ENCODE peak calls at places on chromosome 11, in nine cellular contexts. One of them, this sample, is unnamed.

GRCh38 chr11:86606849-86607481 is 65.5 kb downstream of the ME3 start:
- DNase-seq in NCI-H748 treated with DMSO at 0.1 percent for 48 hours: no peak
- DNase-seq in NCI-H345: no peak
- DNase-seq in NCI-H1105 treated with DMSO at 0.1 percent for 48 hours: no peak
- DNase-seq in stimulated activated CD4-positive, alpha-beta T cell treated with anti-CD3 and anti-CD28 coated beads, Interleukin-4, amount 100 ng/mL, for 24 hours: no peak
- DNase-seq in SK-N-SH: no peak
- DNase-seq in anterior cingulate cortex: no peak
- DNase-seq in NCI-H2227 treated with DMSO at 0.1 percent for 48 hours: no peak
- DNase-seq in brain microvascular endothelial cell: peak; percentile 45
- DNase-seq in this sample: peak; percentile 97

GRCh38 chr11:86234831-86235461 is 9.6 kb upstream of the EED start:
- DNase-seq in SK-N-SH: no peak
- DNase-seq in NCI-H1105 treated with DMSO at 0.1 percent for 48 hours: no peak
- DNase-seq in anterior cingulate cortex: no peak
- DNase-seq in NCI-H345: no peak
- DNase-seq in NCI-H2227 treated with DMSO at 0.1 percent for 48 hours: no peak
- DNase-seq in NCI-H748 treated with DMSO at 0.1 percent for 48 hours: no peak
- DNase-seq in stimulated activated CD4-positive, alpha-beta T cell treated with anti-CD3 and anti-CD28 coated beads, Interleukin-4, amount 100 ng/mL, for 24 hours: no peak
- DNase-seq in brain microvascular endothelial cell: no peak
- DNase-seq in this sample: no peak

GRCh38 chr11:69750108-69750850 is 24.9 kb downstream of the FGF4 start:
- DNase-seq in NCI-H2227 treated with DMSO at 0.1 percent for 48 hours: no peak
- DNase-seq in anterior cingulate cortex: no peak
- DNase-seq in stimulated activated CD4-positive, alpha-beta T cell treated with anti-CD3 and anti-CD28 coated beads, Interleukin-4, amount 100 ng/mL, for 24 hours: no peak
- DNase-seq in NCI-H345: no peak
- DNase-seq in SK-N-SH: no peak
- DNase-seq in NCI-H1105 treated with DMSO at 0.1 percent for 48 hours: no peak
- DNase-seq in brain microvascular endothelial cell: no peak
- DNase-seq in NCI-H748 treated with DMSO at 0.1 percent for 48 hours: no peak
- DNase-seq in this sample: no peak

GRCh38 chr11:37905707-37906417 is 1307.8 kb upstream of the RAG2 start:
- DNase-seq in anterior cingulate cortex: no peak
- DNase-seq in SK-N-SH: no peak
- DNase-seq in NCI-H748 treated with DMSO at 0.1 percent for 48 hours: peak; percentile 37
- DNase-seq in NCI-H345: no peak
- DNase-seq in stimulated activated CD4-positive, alpha-beta T cell treated with anti-CD3 and anti-CD28 coated beads, Interleukin-4, amount 100 ng/mL, for 24 hours: no peak
- DNase-seq in NCI-H2227 treated with DMSO at 0.1 percent for 48 hours: no peak
- DNase-seq in brain microvascular endothelial cell: no peak
- DNase-seq in NCI-H1105 treated with DMSO at 0.1 percent for 48 hours: no peak
- DNase-seq in this sample: no peak

GRCh38 chr11:85088286-85088685 is 538.9 kb downstream of the DLG2 start:
- DNase-seq in NCI-H748 treated with DMSO at 0.1 percent for 48 hours: no peak
- DNase-seq in brain microvascular endothelial cell: no peak
- DNase-seq in NCI-H1105 treated with DMSO at 0.1 percent for 48 hours: no peak
- DNase-seq in NCI-H345: no peak
- DNase-seq in SK-N-SH: no peak
- DNase-seq in stimulated activated CD4-positive, alpha-beta T cell treated with anti-CD3 and anti-CD28 coated beads, Interleukin-4, amount 100 ng/mL, for 24 hours: no peak
- DNase-seq in NCI-H2227 treated with DMSO at 0.1 percent for 48 hours: no peak
- DNase-seq in anterior cingulate cortex: no peak
- DNase-seq in this sample: no peak

GRCh38 chr11:111886844-111887243 is 7.5 kb downstream of the CFAP68 start:
- DNase-seq in NCI-H1105 treated with DMSO at 0.1 percent for 48 hours: no peak
- DNase-seq in anterior cingulate cortex: no peak
- DNase-seq in NCI-H345: no peak
- DNase-seq in stimulated activated CD4-positive, alpha-beta T cell treated with anti-CD3 and anti-CD28 coated beads, Interleukin-4, amount 100 ng/mL, for 24 hours: no peak
- DNase-seq in brain microvascular endothelial cell: no peak
- DNase-seq in SK-N-SH: no peak
- DNase-seq in NCI-H748 treated with DMSO at 0.1 percent for 48 hours: no peak
- DNase-seq in NCI-H2227 treated with DMSO at 0.1 percent for 48 hours: no peak
- DNase-seq in this sample: no peak

GRCh38 chr11:126891556-126892217 is 108.9 kb downstream of the KIRREL3 start:
- DNase-seq in NCI-H2227 treated with DMSO at 0.1 percent for 48 hours: no peak
- DNase-seq in NCI-H1105 treated with DMSO at 0.1 percent for 48 hours: no peak
- DNase-seq in anterior cingulate cortex: no peak
- DNase-seq in NCI-H748 treated with DMSO at 0.1 percent for 48 hours: no peak
- DNase-seq in stimulated activated CD4-positive, alpha-beta T cell treated with anti-CD3 and anti-CD28 coated beads, Interleukin-4, amount 100 ng/mL, for 24 hours: no peak
- DNase-seq in NCI-H345: no peak
- DNase-seq in brain microvascular endothelial cell: no peak
- DNase-seq in SK-N-SH: no peak
- DNase-seq in this sample: no peak

GRCh38 chr11:47899801-47900200 is 51.7 kb upstream of the NUP160 start:
- DNase-seq in brain microvascular endothelial cell: no peak
- DNase-seq in stimulated activated CD4-positive, alpha-beta T cell treated with anti-CD3 and anti-CD28 coated beads, Interleukin-4, amount 100 ng/mL, for 24 hours: no peak
- DNase-seq in SK-N-SH: no peak
- DNase-seq in NCI-H748 treated with DMSO at 0.1 percent for 48 hours: no peak
- DNase-seq in NCI-H1105 treated with DMSO at 0.1 percent for 48 hours: no peak
- DNase-seq in NCI-H2227 treated with DMSO at 0.1 percent for 48 hours: no peak
- DNase-seq in NCI-H345: no peak
- DNase-seq in anterior cingulate cortex: no peak
- DNase-seq in this sample: no peak

GRCh38 chr11:66218026-66218425 is 50.4 kb upstream of the RAB1B start:
- DNase-seq in NCI-H345: no peak
- DNase-seq in NCI-H748 treated with DMSO at 0.1 percent for 48 hours: no peak
- DNase-seq in SK-N-SH: no peak
- DNase-seq in anterior cingulate cortex: no peak
- DNase-seq in NCI-H2227 treated with DMSO at 0.1 percent for 48 hours: no peak
- DNase-seq in NCI-H1105 treated with DMSO at 0.1 percent for 48 hours: no peak
- DNase-seq in stimulated activated CD4-positive, alpha-beta T cell treated with anti-CD3 and anti-CD28 coated beads, Interleukin-4, amount 100 ng/mL, for 24 hours: no peak
- DNase-seq in brain microvascular endothelial cell: no peak
- DNase-seq in this sample: no peak

GRCh38 chr11:11148104-11148509 is 204.9 kb downstream of the CSNK2A3 start:
- DNase-seq in NCI-H2227 treated with DMSO at 0.1 percent for 48 hours: no peak
- DNase-seq in NCI-H345: no peak
- DNase-seq in anterior cingulate cortex: no peak
- DNase-seq in NCI-H748 treated with DMSO at 0.1 percent for 48 hours: no peak
- DNase-seq in stimulated activated CD4-positive, alpha-beta T cell treated with anti-CD3 and anti-CD28 coated beads, Interleukin-4, amount 100 ng/mL, for 24 hours: peak; percentile 21
- DNase-seq in SK-N-SH: no peak
- DNase-seq in NCI-H1105 treated with DMSO at 0.1 percent for 48 hours: no peak
- DNase-seq in brain microvascular endothelial cell: peak; percentile 83
- DNase-seq in this sample: no peak

GRCh38 chr11:11620966-11621880 is 582 bp downstream of the GALNT18 start:
- DNase-seq in stimulated activated CD4-positive, alpha-beta T cell treated with anti-CD3 and anti-CD28 coated beads, Interleukin-4, amount 100 ng/mL, for 24 hours: no peak
- DNase-seq in anterior cingulate cortex: peak; percentile 55
- DNase-seq in NCI-H748 treated with DMSO at 0.1 percent for 48 hours: peak; percentile 58
- DNase-seq in NCI-H345: peak; percentile 45
- DNase-seq in NCI-H1105 treated with DMSO at 0.1 percent for 48 hours: peak; percentile 48
- DNase-seq in NCI-H2227 treated with DMSO at 0.1 percent for 48 hours: peak; percentile 45
- DNase-seq in brain microvascular endothelial cell: no peak
- DNase-seq in SK-N-SH: peak; percentile 59
- DNase-seq in this sample: peak; percentile 5

GRCh38 chr11:64754124-64754918 is 5.5 kb downstream of the PYGM start:
- DNase-seq in NCI-H1105 treated with DMSO at 0.1 percent for 48 hours: no peak
- DNase-seq in brain microvascular endothelial cell: no peak
- DNase-seq in NCI-H345: no peak
- DNase-seq in SK-N-SH: no peak
- DNase-seq in stimulated activated CD4-positive, alpha-beta T cell treated with anti-CD3 and anti-CD28 coated beads, Interleukin-4, amount 100 ng/mL, for 24 hours: no peak
- DNase-seq in NCI-H748 treated with DMSO at 0.1 percent for 48 hours: no peak
- DNase-seq in NCI-H2227 treated with DMSO at 0.1 percent for 48 hours: no peak
- DNase-seq in anterior cingulate cortex: no peak
- DNase-seq in this sample: no peak

GRCh38 chr11:27830206-27830605 is 130.0 kb upstream of the BDNF start:
- DNase-seq in NCI-H748 treated with DMSO at 0.1 percent for 48 hours: no peak
- DNase-seq in anterior cingulate cortex: no peak
- DNase-seq in NCI-H2227 treated with DMSO at 0.1 percent for 48 hours: no peak
- DNase-seq in NCI-H345: no peak
- DNase-seq in stimulated activated CD4-positive, alpha-beta T cell treated with anti-CD3 and anti-CD28 coated beads, Interleukin-4, amount 100 ng/mL, for 24 hours: no peak
- DNase-seq in NCI-H1105 treated with DMSO at 0.1 percent for 48 hours: no peak
- DNase-seq in SK-N-SH: no peak
- DNase-seq in brain microvascular endothelial cell: no peak
- DNase-seq in this sample: no peak

GRCh38 chr11:108199446-108200321 is 22.8 kb downstream of the NPAT start:
- DNase-seq in brain microvascular endothelial cell: peak; percentile 30
- DNase-seq in stimulated activated CD4-positive, alpha-beta T cell treated with anti-CD3 and anti-CD28 coated beads, Interleukin-4, amount 100 ng/mL, for 24 hours: peak; percentile 87
- DNase-seq in anterior cingulate cortex: no peak
- DNase-seq in NCI-H748 treated with DMSO at 0.1 percent for 48 hours: no peak
- DNase-seq in SK-N-SH: no peak
- DNase-seq in NCI-H345: no peak
- DNase-seq in NCI-H2227 treated with DMSO at 0.1 percent for 48 hours: no peak
- DNase-seq in NCI-H1105 treated with DMSO at 0.1 percent for 48 hours: no peak
- DNase-seq in this sample: no peak

GRCh38 chr11:128342511-128343133 is 244.7 kb downstream of the ETS1 start:
- DNase-seq in brain microvascular endothelial cell: peak; percentile 79
- DNase-seq in SK-N-SH: no peak
- DNase-seq in NCI-H1105 treated with DMSO at 0.1 percent for 48 hours: no peak
- DNase-seq in NCI-H2227 treated with DMSO at 0.1 percent for 48 hours: no peak
- DNase-seq in NCI-H748 treated with DMSO at 0.1 percent for 48 hours: peak; percentile 93
- DNase-seq in anterior cingulate cortex: no peak
- DNase-seq in NCI-H345: peak; percentile 96
- DNase-seq in stimulated activated CD4-positive, alpha-beta T cell treated with anti-CD3 and anti-CD28 coated beads, Interleukin-4, amount 100 ng/mL, for 24 hours: peak; percentile 79
- DNase-seq in this sample: peak; percentile 98

GRCh38 chr11:67571443-67571842 is 12.2 kb upstream of the GSTP1 start:
- DNase-seq in SK-N-SH: no peak
- DNase-seq in NCI-H2227 treated with DMSO at 0.1 percent for 48 hours: no peak
- DNase-seq in NCI-H345: no peak
- DNase-seq in NCI-H1105 treated with DMSO at 0.1 percent for 48 hours: no peak
- DNase-seq in NCI-H748 treated with DMSO at 0.1 percent for 48 hours: no peak
- DNase-seq in anterior cingulate cortex: no peak
- DNase-seq in stimulated activated CD4-positive, alpha-beta T cell treated with anti-CD3 and anti-CD28 coated beads, Interleukin-4, amount 100 ng/mL, for 24 hours: no peak
- DNase-seq in brain microvascular endothelial cell: no peak
- DNase-seq in this sample: no peak

GRCh38 chr11:70432065-70432464 is 33.7 kb downstream of the CTTN start:
- DNase-seq in NCI-H748 treated with DMSO at 0.1 percent for 48 hours: no peak
- DNase-seq in NCI-H2227 treated with DMSO at 0.1 percent for 48 hours: no peak
- DNase-seq in SK-N-SH: no peak
- DNase-seq in NCI-H1105 treated with DMSO at 0.1 percent for 48 hours: no peak
- DNase-seq in anterior cingulate cortex: no peak
- DNase-seq in stimulated activated CD4-positive, alpha-beta T cell treated with anti-CD3 and anti-CD28 coated beads, Interleukin-4, amount 100 ng/mL, for 24 hours: no peak
- DNase-seq in NCI-H345: no peak
- DNase-seq in brain microvascular endothelial cell: no peak
- DNase-seq in this sample: no peak

GRCh38 chr11:26947904-26948639 is 45.8 kb upstream of the FIBIN start:
- DNase-seq in NCI-H1105 treated with DMSO at 0.1 percent for 48 hours: no peak
- DNase-seq in brain microvascular endothelial cell: peak; percentile 40
- DNase-seq in NCI-H748 treated with DMSO at 0.1 percent for 48 hours: no peak
- DNase-seq in SK-N-SH: no peak
- DNase-seq in stimulated activated CD4-positive, alpha-beta T cell treated with anti-CD3 and anti-CD28 coated beads, Interleukin-4, amount 100 ng/mL, for 24 hours: no peak
- DNase-seq in NCI-H2227 treated with DMSO at 0.1 percent for 48 hours: no peak
- DNase-seq in NCI-H345: no peak
- DNase-seq in anterior cingulate cortex: no peak
- DNase-seq in this sample: no peak

GRCh38 chr11:72740060-72740424 is 12.2 kb downstream of the ARAP1 start:
- DNase-seq in stimulated activated CD4-positive, alpha-beta T cell treated with anti-CD3 and anti-CD28 coated beads, Interleukin-4, amount 100 ng/mL, for 24 hours: no peak
- DNase-seq in brain microvascular endothelial cell: no peak
- DNase-seq in NCI-H2227 treated with DMSO at 0.1 percent for 48 hours: no peak
- DNase-seq in NCI-H345: no peak
- DNase-seq in SK-N-SH: no peak
- DNase-seq in anterior cingulate cortex: no peak
- DNase-seq in NCI-H1105 treated with DMSO at 0.1 percent for 48 hours: no peak
- DNase-seq in NCI-H748 treated with DMSO at 0.1 percent for 48 hours: no peak
- DNase-seq in this sample: no peak

GRCh38 chr11:75526192-75526541 is 426 bp upstream of the GDPD5 start:
- DNase-seq in stimulated activated CD4-positive, alpha-beta T cell treated with anti-CD3 and anti-CD28 coated beads, Interleukin-4, amount 100 ng/mL, for 24 hours: no peak
- DNase-seq in SK-N-SH: no peak
- DNase-seq in anterior cingulate cortex: no peak
- DNase-seq in NCI-H2227 treated with DMSO at 0.1 percent for 48 hours: no peak
- DNase-seq in NCI-H1105 treated with DMSO at 0.1 percent for 48 hours: no peak
- DNase-seq in brain microvascular endothelial cell: no peak
- DNase-seq in NCI-H748 treated with DMSO at 0.1 percent for 48 hours: no peak
- DNase-seq in NCI-H345: no peak
- DNase-seq in this sample: no peak

GRCh38 chr11:134266841-134267251 is 9.3 kb upstream of the GLB1L3 start:
- DNase-seq in stimulated activated CD4-positive, alpha-beta T cell treated with anti-CD3 and anti-CD28 coated beads, Interleukin-4, amount 100 ng/mL, for 24 hours: no peak
- DNase-seq in NCI-H1105 treated with DMSO at 0.1 percent for 48 hours: no peak
- DNase-seq in NCI-H345: no peak
- DNase-seq in NCI-H2227 treated with DMSO at 0.1 percent for 48 hours: no peak
- DNase-seq in brain microvascular endothelial cell: peak; percentile 27
- DNase-seq in SK-N-SH: no peak
- DNase-seq in NCI-H748 treated with DMSO at 0.1 percent for 48 hours: no peak
- DNase-seq in anterior cingulate cortex: no peak
- DNase-seq in this sample: no peak

GRCh38 chr11:44585421-44585820 is 20.0 kb downstream of the CD82 start:
- DNase-seq in NCI-H2227 treated with DMSO at 0.1 percent for 48 hours: no peak
- DNase-seq in SK-N-SH: no peak
- DNase-seq in brain microvascular endothelial cell: no peak
- DNase-seq in stimulated activated CD4-positive, alpha-beta T cell treated with anti-CD3 and anti-CD28 coated beads, Interleukin-4, amount 100 ng/mL, for 24 hours: no peak
- DNase-seq in NCI-H345: no peak
- DNase-seq in NCI-H748 treated with DMSO at 0.1 percent for 48 hours: no peak
- DNase-seq in NCI-H1105 treated with DMSO at 0.1 percent for 48 hours: no peak
- DNase-seq in anterior cingulate cortex: no peak
- DNase-seq in this sample: no peak

GRCh38 chr11:2816941-2817421 is 68.6 kb downstream of the CDKN1C start:
- DNase-seq in NCI-H748 treated with DMSO at 0.1 percent for 48 hours: no peak
- DNase-seq in NCI-H1105 treated with DMSO at 0.1 percent for 48 hours: no peak
- DNase-seq in anterior cingulate cortex: no peak
- DNase-seq in NCI-H2227 treated with DMSO at 0.1 percent for 48 hours: no peak
- DNase-seq in SK-N-SH: no peak
- DNase-seq in stimulated activated CD4-positive, alpha-beta T cell treated with anti-CD3 and anti-CD28 coated beads, Interleukin-4, amount 100 ng/mL, for 24 hours: no peak
- DNase-seq in NCI-H345: no peak
- DNase-seq in brain microvascular endothelial cell: peak; percentile 66
- DNase-seq in this sample: no peak

GRCh38 chr11:61985863-61986262 is 18.4 kb upstream of the FTH1 start:
- DNase-seq in SK-N-SH: no peak
- DNase-seq in stimulated activated CD4-positive, alpha-beta T cell treated with anti-CD3 and anti-CD28 coated beads, Interleukin-4, amount 100 ng/mL, for 24 hours: no peak
- DNase-seq in NCI-H748 treated with DMSO at 0.1 percent for 48 hours: no peak
- DNase-seq in NCI-H1105 treated with DMSO at 0.1 percent for 48 hours: no peak
- DNase-seq in NCI-H345: no peak
- DNase-seq in anterior cingulate cortex: no peak
- DNase-seq in NCI-H2227 treated with DMSO at 0.1 percent for 48 hours: no peak
- DNase-seq in brain microvascular endothelial cell: no peak
- DNase-seq in this sample: no peak

GRCh38 chr11:19367051-19367709 is 126.4 kb upstream of the E2F8 start:
- DNase-seq in SK-N-SH: no peak
- DNase-seq in NCI-H2227 treated with DMSO at 0.1 percent for 48 hours: no peak
- DNase-seq in NCI-H748 treated with DMSO at 0.1 percent for 48 hours: no peak
- DNase-seq in brain microvascular endothelial cell: peak; percentile 74
- DNase-seq in NCI-H345: no peak
- DNase-seq in stimulated activated CD4-positive, alpha-beta T cell treated with anti-CD3 and anti-CD28 coated beads, Interleukin-4, amount 100 ng/mL, for 24 hours: no peak
- DNase-seq in anterior cingulate cortex: no peak
- DNase-seq in NCI-H1105 treated with DMSO at 0.1 percent for 48 hours: no peak
- DNase-seq in this sample: peak; percentile 59

GRCh38 chr11:118117790-118118601 is 31.2 kb upstream of the SMIM35 start:
- DNase-seq in anterior cingulate cortex: no peak
- DNase-seq in NCI-H1105 treated with DMSO at 0.1 percent for 48 hours: no peak
- DNase-seq in SK-N-SH: no peak
- DNase-seq in NCI-H748 treated with DMSO at 0.1 percent for 48 hours: no peak
- DNase-seq in NCI-H345: no peak
- DNase-seq in brain microvascular endothelial cell: no peak
- DNase-seq in stimulated activated CD4-positive, alpha-beta T cell treated with anti-CD3 and anti-CD28 coated beads, Interleukin-4, amount 100 ng/mL, for 24 hours: no peak
- DNase-seq in NCI-H2227 treated with DMSO at 0.1 percent for 48 hours: no peak
- DNase-seq in this sample: no peak

GRCh38 chr11:77147668-77148321 is 19.7 kb downstream of the MYO7A start:
- DNase-seq in NCI-H748 treated with DMSO at 0.1 percent for 48 hours: no peak
- DNase-seq in NCI-H2227 treated with DMSO at 0.1 percent for 48 hours: no peak
- DNase-seq in anterior cingulate cortex: no peak
- DNase-seq in NCI-H345: peak; percentile 89
- DNase-seq in brain microvascular endothelial cell: no peak
- DNase-seq in SK-N-SH: no peak
- DNase-seq in NCI-H1105 treated with DMSO at 0.1 percent for 48 hours: no peak
- DNase-seq in stimulated activated CD4-positive, alpha-beta T cell treated with anti-CD3 and anti-CD28 coated beads, Interleukin-4, amount 100 ng/mL, for 24 hours: no peak
- DNase-seq in this sample: no peak

GRCh38 chr11:65652511-65653228 is 10.0 kb downstream of the RELA start:
- DNase-seq in SK-N-SH: peak; percentile 99
- DNase-seq in anterior cingulate cortex: peak; percentile 92
- DNase-seq in brain microvascular endothelial cell: peak; percentile 85
- DNase-seq in NCI-H2227 treated with DMSO at 0.1 percent for 48 hours: peak; percentile 87
- DNase-seq in NCI-H1105 treated with DMSO at 0.1 percent for 48 hours: peak; percentile 90
- DNase-seq in NCI-H748 treated with DMSO at 0.1 percent for 48 hours: peak; percentile 72
- DNase-seq in NCI-H345: peak; percentile 90
- DNase-seq in stimulated activated CD4-positive, alpha-beta T cell treated with anti-CD3 and anti-CD28 coated beads, Interleukin-4, amount 100 ng/mL, for 24 hours: peak; percentile 93
- DNase-seq in this sample: peak; percentile 96

GRCh38 chr11:134317103-134317502 is 14.7 kb upstream of the GLB1L2 start:
- DNase-seq in NCI-H1105 treated with DMSO at 0.1 percent for 48 hours: no peak
- DNase-seq in anterior cingulate cortex: no peak
- DNase-seq in NCI-H748 treated with DMSO at 0.1 percent for 48 hours: no peak
- DNase-seq in SK-N-SH: no peak
- DNase-seq in NCI-H345: no peak
- DNase-seq in brain microvascular endothelial cell: no peak
- DNase-seq in stimulated activated CD4-positive, alpha-beta T cell treated with anti-CD3 and anti-CD28 coated beads, Interleukin-4, amount 100 ng/mL, for 24 hours: no peak
- DNase-seq in NCI-H2227 treated with DMSO at 0.1 percent for 48 hours: no peak
- DNase-seq in this sample: no peak

GRCh38 chr11:15258433-15259350 is 144.0 kb downstream of the INSC start:
- DNase-seq in NCI-H345: peak; percentile 64
- DNase-seq in NCI-H748 treated with DMSO at 0.1 percent for 48 hours: peak; percentile 45
- DNase-seq in anterior cingulate cortex: no peak
- DNase-seq in NCI-H1105 treated with DMSO at 0.1 percent for 48 hours: peak; percentile 77
- DNase-seq in NCI-H2227 treated with DMSO at 0.1 percent for 48 hours: peak; percentile 88
- DNase-seq in stimulated activated CD4-positive, alpha-beta T cell treated with anti-CD3 and anti-CD28 coated beads, Interleukin-4, amount 100 ng/mL, for 24 hours: no peak
- DNase-seq in SK-N-SH: no peak
- DNase-seq in brain microvascular endothelial cell: peak; percentile 23
- DNase-seq in this sample: no peak

GRCh38 chr11:27392278-27392677 is 29.3 kb upstream of the CCDC34 start:
- DNase-seq in NCI-H345: no peak
- DNase-seq in NCI-H748 treated with DMSO at 0.1 percent for 48 hours: no peak
- DNase-seq in anterior cingulate cortex: no peak
- DNase-seq in SK-N-SH: no peak
- DNase-seq in NCI-H1105 treated with DMSO at 0.1 percent for 48 hours: no peak
- DNase-seq in stimulated activated CD4-positive, alpha-beta T cell treated with anti-CD3 and anti-CD28 coated beads, Interleukin-4, amount 100 ng/mL, for 24 hours: no peak
- DNase-seq in NCI-H2227 treated with DMSO at 0.1 percent for 48 hours: no peak
- DNase-seq in brain microvascular endothelial cell: no peak
- DNase-seq in this sample: no peak